ENCODE peak calls at places on chromosomes 4 and X, in five cellular contexts. D, E, M, R and U are unnamed samples.

GRCh38 chrX:112048707-112049106 is 33.9 kb downstream of the TRPC5 start:
- DNase-seq in D (no peak), E (no peak), M (peak; percentile 48), R (no peak), U (no peak)

GRCh38 chrX:10566726-10567097 is 53.7 kb downstream of the MID1 start:
- DNase-seq in D (no peak), E (no peak), M (no peak), R (no peak), U (no peak)

GRCh38 chr4:158729716-158730559 is 6.7 kb upstream of the PPID start:
- DNase-seq in D (peak; percentile 61), E (no peak), M (peak; percentile 69), R (peak; percentile 78), U (peak; percentile 84)

GRCh38 chr4:119027815-119028214 is 107.8 kb upstream of the MYOZ2 start:
- DNase-seq in D (no peak), E (no peak), M (no peak), R (no peak), U (no peak)

GRCh38 chr4:77196866-77197265 is 39.9 kb downstream of the CCNG2 start:
- DNase-seq in D (no peak), E (no peak), M (no peak), R (no peak), U (no peak)

GRCh38 chr4:169305651-169306050 is 34.9 kb upstream of the SH3RF1 start:
- DNase-seq in D (no peak), E (no peak), M (no peak), R (no peak), U (no peak)

GRCh38 chr4:7335363-7336066 is 99.2 kb downstream of the PSAPL1 start:
- DNase-seq in D (peak; percentile 42), E (peak; percentile 73), M (peak; percentile 85), R (peak; percentile 8), U (peak; percentile 98)

GRCh38 chr4:147829401-147830101 is 97.7 kb downstream of the ARHGAP10 start:
- DNase-seq in D (no peak), E (no peak), M (no peak), R (peak; percentile 79), U (no peak)

GRCh38 chrX:39755152-39756032 is 342.4 kb downstream of the BCOR start:
- DNase-seq in D (peak; percentile 85), E (peak; percentile 68), M (peak; percentile 68), R (peak; percentile 93), U (peak; percentile 78)

GRCh38 chr4:62324215-62324614 is 1124.1 kb downstream of the ADGRL3 start:
- DNase-seq in D (no peak), E (no peak), M (no peak), R (no peak), U (no peak)

GRCh38 chr4:162116085-162116784 is 47.6 kb downstream of the FSTL5 start:
- DNase-seq in D (no peak), E (no peak), M (peak; percentile 45), R (no peak), U (peak; percentile 68)

GRCh38 chr4:146855761-146856160 is 89.9 kb downstream of the TTC29 start:
- DNase-seq in D (no peak), E (no peak), M (no peak), R (no peak), U (no peak)

GRCh38 chrX:109360301-109360700 is 121.6 kb downstream of the GUCY2F start:
- DNase-seq in D (no peak), E (no peak), M (no peak), R (no peak), U (no peak)

GRCh38 chrX:88982183-88982582 is 235.2 kb downstream of the CPXCR1 start:
- DNase-seq in D (no peak), E (no peak), M (no peak), R (no peak), U (no peak)
- H3K9ac ChIP-seq in D (no peak overlapping the region), E (no peak overlapping the region), M (no peak overlapping the region), R (no peak overlapping the region), U (no peak overlapping the region)

DNA sequence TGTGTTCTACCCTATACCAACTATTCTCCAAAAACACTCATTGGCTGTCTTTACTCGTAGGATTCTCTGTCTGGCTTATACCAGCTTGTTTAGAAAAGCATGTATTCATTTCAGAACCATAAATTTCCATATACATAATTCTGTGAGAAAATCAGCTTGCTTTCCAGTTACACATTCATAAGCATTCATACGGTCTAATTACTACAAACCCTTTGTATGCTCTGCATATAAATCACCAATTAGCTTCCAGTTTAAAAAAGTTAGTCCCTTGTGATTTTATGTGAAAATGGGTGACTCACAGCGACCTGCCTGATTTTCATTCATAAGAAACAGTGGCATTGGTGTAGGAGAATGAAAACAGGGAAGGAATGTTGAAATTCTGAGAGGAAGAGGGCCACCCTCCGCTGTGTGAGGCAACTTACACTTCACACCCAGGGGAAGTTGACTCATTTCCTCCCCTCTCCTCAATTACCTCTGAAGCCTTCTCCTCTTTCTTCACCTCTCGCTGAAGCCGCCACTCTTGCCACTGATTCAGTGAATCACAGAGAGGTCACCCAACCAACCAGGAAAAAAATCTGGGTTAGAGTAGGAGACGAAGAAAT is 63.4 kb downstream of the MEPE start:
- DNase-seq in D (peak; percentile 87), E (no peak), M (no peak), R (peak; percentile 60), U (peak; percentile 83)
- H3K4me3 ChIP-seq in D (peak overlapping the region; percentile 3), E (no peak overlapping the region), M (no peak overlapping the region), R (no peak overlapping the region), U (no peak overlapping the region)

GRCh38 chrX:154016366-154017076 is 3.2 kb downstream of the IRAK1 start:
- DNase-seq in D (no peak), E (no peak), M (no peak), R (no peak), U (no peak)

GRCh38 chrX:154018518-154019060 is 1.1 kb downstream of the IRAK1 start:
- DNase-seq in D (no peak), E (peak; percentile 27), M (no peak), R (no peak), U (no peak)

GRCh38 chrX:154019061-154019621 is 561 bp downstream of the IRAK1 start:
- DNase-seq in D (no peak), E (peak; percentile 55), M (peak; percentile 23), R (no peak), U (no peak)

GRCh38 chrX:154019633-154020499 is at the start of gene IRAK1:
- DNase-seq in D (no peak), E (peak; percentile 85), M (peak; percentile 70), R (peak; percentile 52), U (peak; percentile 70)

GRCh38 chrX:154017766-154018517 is 1.8 kb downstream of the IRAK1 start:
- DNase-seq in D (no peak), E (no peak), M (no peak), R (no peak), U (no peak)
- H3K9ac ChIP-seq in D (peak overlapping the region; percentile 88), E (peak overlapping the region; percentile 99), M (no peak overlapping the region), R (no peak overlapping the region), U (no peak overlapping the region)

GRCh38 chr4:164381859-164382258 is 372.1 kb upstream of the SMIM31 start:
- DNase-seq in D (no peak), E (no peak), M (no peak), R (no peak), U (no peak)
- H3K4me3 ChIP-seq in D (no peak overlapping the region), E (no peak overlapping the region), M (no peak overlapping the region), R (no peak overlapping the region), U (no peak overlapping the region)

DNA sequence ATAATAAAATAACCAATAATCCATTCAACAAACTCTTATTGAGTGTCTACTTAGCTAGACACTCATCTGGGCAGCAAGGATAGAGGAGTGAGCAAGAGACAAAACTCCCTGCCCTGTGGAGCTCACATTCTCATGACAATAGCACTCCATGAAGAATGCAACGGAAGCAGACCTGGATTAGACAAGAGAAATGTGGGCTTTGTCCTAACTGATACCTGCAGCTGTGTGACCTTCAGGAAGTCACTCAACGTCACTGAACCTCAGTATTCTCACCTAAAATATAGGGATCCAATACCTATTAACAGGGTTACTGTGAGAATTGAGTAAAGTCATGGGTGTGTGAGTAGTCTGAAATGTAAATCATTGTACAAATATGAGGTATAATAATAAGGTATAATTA is 61.2 kb downstream of the NDNF start:
- DNase-seq in D (no peak), E (no peak), M (peak; percentile 9), R (no peak), U (no peak)
- H3K9ac ChIP-seq in D (no peak overlapping the region), E (no peak overlapping the region), M (no peak overlapping the region), R (no peak overlapping the region), U (no peak overlapping the region)

DNA sequence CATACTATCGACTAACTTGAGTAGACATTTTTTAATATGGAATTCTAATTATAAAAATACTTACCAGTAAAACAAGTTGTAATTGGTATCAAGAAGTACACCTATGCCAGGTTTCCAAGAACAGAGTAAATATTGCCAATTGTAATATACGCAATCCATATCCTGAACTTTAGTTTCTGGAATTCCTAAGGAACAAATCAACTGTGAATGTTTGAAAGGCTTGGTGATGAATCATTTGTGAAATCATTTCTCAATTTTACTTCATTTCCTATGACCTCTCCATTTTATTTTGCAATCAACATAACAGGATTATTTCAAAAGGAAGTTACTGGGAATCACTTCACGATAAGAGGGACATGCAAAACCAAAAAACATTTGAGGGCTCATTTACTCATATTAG is 3.7 kb downstream of the IL13RA2 start:
- DNase-seq in D (no peak), E (no peak), M (no peak), R (peak; percentile 67), U (no peak)
- H3K4me3 ChIP-seq in D (no peak overlapping the region), E (no peak overlapping the region), M (no peak overlapping the region), R (no peak overlapping the region), U (no peak overlapping the region)

GRCh38 chr4:5973486-5974220 is 44.6 kb downstream of the C4orf50 start:
- DNase-seq in D (no peak), E (no peak), M (no peak), R (no peak), U (peak; percentile 39)
- H3K9ac ChIP-seq in D (no peak overlapping the region), E (no peak overlapping the region), M (no peak overlapping the region), R (no peak overlapping the region), U (no peak overlapping the region)

DNA sequence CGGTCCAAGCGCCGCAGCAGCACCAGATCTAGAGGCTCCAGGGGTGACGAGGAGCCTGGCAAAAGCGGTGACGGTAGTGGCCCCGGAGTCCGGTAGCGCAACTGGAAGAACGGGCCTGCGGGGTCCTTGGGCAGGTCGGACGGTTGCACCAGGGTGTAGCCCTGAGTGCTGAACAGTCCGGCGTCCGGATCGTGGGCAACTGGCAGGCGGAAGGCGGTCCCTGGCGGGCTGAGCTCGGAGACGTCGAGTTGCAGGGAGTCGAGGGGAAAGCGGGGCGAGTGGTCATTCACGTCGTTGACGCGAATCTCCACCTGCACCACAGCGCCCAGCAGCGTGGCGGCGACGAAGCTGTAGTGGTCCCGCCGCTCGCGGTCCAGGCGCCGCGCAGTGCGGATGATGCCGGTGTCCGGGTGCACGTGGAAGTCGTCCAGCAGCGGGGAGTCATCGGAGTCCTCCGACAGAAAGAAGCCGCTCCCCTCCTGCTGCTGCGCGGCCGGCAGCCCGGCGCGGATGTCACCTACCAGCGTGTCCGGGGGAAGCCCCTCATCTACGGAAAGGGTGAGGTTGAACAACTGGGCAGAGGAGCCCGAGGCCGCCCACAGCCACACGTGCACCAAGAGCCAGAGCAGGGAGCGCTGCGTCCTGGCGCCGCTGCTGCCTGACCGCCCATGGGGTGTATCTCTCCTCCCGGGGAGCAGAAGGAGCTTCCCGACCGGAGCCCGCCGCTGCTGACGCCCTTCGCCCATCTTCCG is 834 bp downstream of the DCHS2 start:
- DNase-seq in D (no peak), E (no peak), M (peak; percentile 57), R (no peak), U (no peak)
- H3K4me3 ChIP-seq in D (no peak overlapping the region), E (peak overlapping the region; percentile 30), M (peak overlapping the region; percentile 55), R (no peak overlapping the region), U (peak overlapping the region; percentile 76)